ENCODE peak calls at places on chromosomes 12 and 14, in five cellular contexts. E is naive thymus-derived CD4-positive, alpha-beta T cell; R is heart right ventricle; O is A549; Z is RWPE2. Q is an unnamed sample.

GRCh38 chr12:15688838-15689237 is 100.3 kb downstream of the EPS8 start:
- ATAC-seq in E (no peak), O (peak), R (peak), Z (no peak), Q (peak)

GRCh38 chr12:120321382-120322202 is 6.0 kb downstream of the PLA2G1B start:
- ATAC-seq in O (peak), E (no peak), R (no peak), Z (no peak), Q (no peak)

GRCh38 chr12:51281202-51281924 is 11.1 kb upstream of the SMAGP start:
- ATAC-seq in O (peak), E (no peak), R (no peak), Z (peak), Q (no peak)

GRCh38 chr12:93662961-93663728 is 14.0 kb upstream of the CRADD start:
- ATAC-seq in O (no peak), E (no peak), R (peak), Z (no peak), Q (no peak)

GRCh38 chr14:47447076-47447475 is 228.3 kb downstream of the MDGA2 start:
- ATAC-seq in E (no peak), Z (no peak), O (no peak), R (no peak), Q (no peak)

GRCh38 chr14:61231810-61232209 is 49.3 kb downstream of the TMEM30B start:
- ATAC-seq in O (no peak), R (no peak), E (no peak), Z (no peak), Q (no peak)

GRCh38 chr12:67589078-67589477 is 59.5 kb upstream of the DYRK2 start:
- ATAC-seq in Z (no peak), O (no peak), R (peak), E (no peak), Q (no peak)

GRCh38 chr12:102454808-102455760 is 25.3 kb downstream of the IGF1 start:
- ATAC-seq in R (peak), E (no peak), Z (no peak), O (no peak), Q (peak)

GRCh38 chr14:76539130-76539529 is 163.2 kb downstream of the ESRRB start:
- ATAC-seq in O (no peak), Z (no peak), E (no peak), R (no peak), Q (no peak)

DNA sequence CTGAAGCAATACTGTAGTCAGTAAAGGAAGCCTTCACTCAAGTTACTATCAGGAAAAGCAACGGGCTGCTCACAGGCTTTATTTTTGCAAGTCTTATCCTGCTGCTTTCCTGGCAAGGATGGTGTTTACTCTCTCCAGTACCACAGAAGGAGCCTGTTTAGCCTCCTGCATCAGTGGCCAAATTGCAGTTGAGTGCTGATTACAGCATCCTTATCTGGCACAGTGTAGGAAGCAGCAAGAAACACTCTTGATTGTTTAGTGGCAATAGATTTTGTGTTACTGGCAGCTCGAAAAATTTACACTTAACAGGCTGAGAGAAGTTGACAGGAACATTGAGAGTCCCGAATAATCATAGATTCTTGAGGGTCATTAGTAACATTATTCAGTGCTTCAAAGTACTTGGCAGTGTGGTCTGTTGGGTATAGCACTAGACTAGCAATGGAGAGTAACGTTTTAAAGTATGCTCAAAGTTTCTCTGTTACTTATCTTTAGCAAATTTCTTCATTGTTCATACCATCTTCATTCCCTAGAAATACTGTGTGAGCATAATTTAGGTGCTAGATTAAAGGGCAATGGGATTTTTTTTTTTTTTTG is 11.7 kb downstream of the TULP3 start:
- ATAC-seq in R (peak), Z (peak), E (no peak), O (no peak), Q (peak)
- H3K4me3 ChIP-seq in R (no peak), Z (no peak), E (no peak), O (no peak), Q (no peak)

DNA sequence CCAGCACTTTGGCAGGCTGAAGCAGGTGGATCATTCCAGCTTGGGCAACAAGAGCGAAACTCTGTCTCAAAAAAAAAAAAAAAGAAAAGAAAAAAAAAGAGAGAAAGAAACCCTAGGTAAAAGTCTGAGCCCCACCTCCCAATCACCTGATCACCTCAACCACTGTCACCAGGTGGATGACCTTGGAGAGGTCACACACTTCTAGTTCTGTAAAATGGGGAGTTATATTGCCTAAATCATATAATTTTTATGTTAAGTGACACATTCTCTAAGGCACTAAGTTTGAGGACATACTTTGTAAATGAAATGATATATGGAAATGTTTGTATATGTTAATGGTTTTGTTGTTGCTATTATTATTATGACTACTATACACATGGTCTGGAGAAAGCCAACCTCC is 1.5 kb upstream of the ERBB3 start:
- ATAC-seq in O (no peak), Z (no peak), R (no peak), E (no peak), Q (no peak)
- H3K4me3 ChIP-seq in O (no peak), Z (peak), R (peak), E (no peak), Q (no peak)

GRCh38 chr12:39441963-39442894 is 691 bp downstream of the KIF21A start:
- ATAC-seq in R (peak), Z (peak), E (no peak), O (peak), Q (peak)

GRCh38 chr12:39441189-39441962 is 1.5 kb downstream of the KIF21A start:
- ATAC-seq in R (no peak), E (no peak), O (no peak), Z (no peak), Q (no peak)

GRCh38 chr12:39440781-39441180 is 2.1 kb downstream of the KIF21A start:
- ATAC-seq in O (no peak), R (no peak), E (no peak), Z (no peak), Q (no peak)

GRCh38 chr12:39442895-39443703 is at the start of gene KIF21A:
- ATAC-seq in Z (peak), E (peak), R (peak), O (peak), Q (peak)

DNA sequence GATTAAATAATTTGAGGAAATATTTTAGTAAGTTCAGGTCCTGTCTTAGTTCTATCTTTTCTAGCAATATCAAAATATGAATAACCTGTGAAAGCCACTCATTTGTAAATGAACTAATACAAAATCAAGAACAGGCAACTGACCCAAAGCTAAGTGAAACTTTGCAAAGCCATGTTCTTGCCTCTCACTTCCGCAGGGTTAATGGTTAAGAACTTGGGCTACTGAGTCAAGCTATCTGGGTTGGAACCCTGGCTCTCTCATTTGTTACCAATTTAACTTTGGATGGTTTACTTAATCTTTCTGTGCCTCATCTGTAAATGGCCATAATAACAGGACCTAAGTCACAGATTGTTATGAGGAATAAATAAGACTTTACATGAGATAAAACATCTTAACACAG is 2.8 kb downstream of the KIF21A start:
- ATAC-seq in R (no peak), E (no peak), Z (no peak), O (no peak), Q (no peak)
- H3K4me3 ChIP-seq in R (peak), E (no peak), Z (no peak), O (no peak), Q (no peak)

DNA sequence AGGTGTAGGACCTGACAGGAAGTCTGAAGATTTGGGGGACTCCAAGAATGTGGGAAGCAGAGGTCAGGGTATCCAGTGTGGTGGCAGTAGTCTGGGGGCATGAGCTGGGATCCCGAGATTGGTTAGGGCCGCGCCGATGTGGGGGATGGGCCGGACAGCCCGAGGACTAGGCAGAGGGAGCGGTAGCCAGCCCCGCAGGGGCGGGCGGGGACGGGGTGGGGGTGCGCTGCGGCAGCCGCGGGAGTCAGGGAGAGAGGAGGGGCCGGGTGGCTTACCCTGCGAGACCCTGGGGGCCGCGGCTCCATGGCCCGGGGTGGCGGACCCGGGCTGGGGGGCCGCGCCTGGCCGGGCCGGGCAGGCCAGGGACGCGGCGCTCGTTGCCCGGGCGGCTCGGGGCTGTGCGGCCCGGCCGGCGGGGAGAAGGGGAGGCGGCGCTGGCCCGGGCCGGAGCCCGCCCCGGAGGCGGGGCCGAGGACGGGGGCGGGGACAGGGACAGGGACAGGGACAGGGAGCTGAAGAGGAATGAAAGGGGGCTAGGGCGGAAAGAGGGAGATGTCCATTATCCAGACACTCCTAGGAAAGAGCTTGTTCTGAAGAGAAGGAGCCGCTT is 5.6 kb downstream of the ZNF385A start:
- ATAC-seq in E (no peak), R (peak), O (peak), Z (no peak), Q (peak)
- H3K4me3 ChIP-seq in E (no peak), R (peak), O (peak), Z (peak), Q (peak)

GRCh38 chr14:71472281-71472960 is 459.8 kb upstream of the RGS6 start:
- ATAC-seq in E (no peak), O (no peak), Z (peak), R (no peak), Q (no peak)
- H3K4me3 ChIP-seq in E (no peak), O (no peak), Z (no peak), R (no peak), Q (no peak)

DNA sequence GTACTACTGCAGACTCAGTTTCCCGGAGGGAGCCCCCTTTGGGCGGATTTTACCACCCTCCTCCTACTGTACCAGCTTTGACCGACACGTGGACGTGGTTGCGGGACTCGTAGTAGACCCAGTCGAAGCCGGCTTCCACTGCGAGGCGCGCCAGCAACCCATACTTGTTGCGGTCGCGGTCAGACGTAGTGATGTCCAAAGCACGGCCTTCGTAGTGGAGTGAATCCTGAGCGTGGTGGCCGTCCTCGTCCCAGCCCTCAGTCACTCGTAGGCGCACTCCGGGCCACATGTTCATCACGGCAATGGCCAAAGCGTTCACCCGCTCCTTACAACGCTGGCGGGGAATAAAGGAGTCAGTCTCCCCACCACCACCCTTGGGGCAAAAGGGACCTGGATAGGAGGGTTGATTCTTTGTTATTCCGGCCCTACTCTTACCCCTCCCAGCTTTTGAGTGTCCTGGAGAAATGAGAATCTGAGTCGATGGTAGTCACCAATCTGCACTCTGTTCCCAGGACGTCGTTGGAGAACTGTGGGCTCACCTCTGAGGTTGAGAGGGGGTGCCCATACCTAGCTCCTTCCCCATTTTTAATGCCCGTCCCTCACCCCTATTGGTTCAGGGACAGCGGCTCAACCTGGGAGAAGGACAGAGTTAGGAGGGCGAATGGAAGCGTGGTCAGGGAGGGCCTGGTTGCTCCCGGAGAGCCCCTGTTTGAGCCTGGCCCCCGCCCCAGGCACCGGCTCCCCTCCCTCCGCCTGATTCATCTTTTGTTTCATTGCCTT is 3.4 kb downstream of the DHH start:
- ATAC-seq in E (no peak), R (no peak), O (no peak), Z (no peak), Q (no peak)
- H3K4me3 ChIP-seq in E (no peak), R (peak), O (no peak), Z (no peak), Q (no peak)

GRCh38 chr14:21527320-21527679 is 1.2 kb upstream of the SALL2 start:
- ATAC-seq in Z (no peak), O (no peak), E (no peak), R (no peak), Q (no peak)
- H3K4me3 ChIP-seq in Z (no peak), O (no peak), E (no peak), R (peak), Q (no peak)

Q was measured in gastroesophageal sphincter.